ENCODE peak calls at places on chromosomes 16 and 17, in five cellular contexts. L, U, H, D and Y are unnamed samples. For H3K9me3 and H3K36me3, the result is how much of the 10 kb centered on the place peaks cover.

GRCh38 chr16:69132424-69133252 is at the start of the genes CHTF8 and UTP4:
- DNase-seq in U (peak), D (peak), H (peak), L (peak), Y (peak)

GRCh38 chr16:89918453-89919347 is at the start of gene MC1R:
- DNase-seq in D (no peak), L (no peak), H (no peak), U (peak), Y (peak)

GRCh38 chr16:22979038-22979437 is 165.1 kb downstream of the HS3ST2 start:
- DNase-seq in H (no peak), U (no peak), L (no peak), D (no peak), Y (no peak)

GRCh38 chr16:86852135-86852534 is 273.8 kb downstream of the FOXL1 start:
- DNase-seq in L (no peak), D (no peak), U (no peak), H (no peak), Y (no peak)

GRCh38 chr16:15592324-15592723 is 50.6 kb downstream of the MARF1 start:
- DNase-seq in U (no peak), D (no peak), L (peak), H (no peak), Y (no peak)

GRCh38 chr17:16417896-16418683 is 2.7 kb downstream of the TRPV2 start:
- DNase-seq in U (peak), L (no peak), D (no peak), H (peak), Y (peak)

GRCh38 chr17:8188408-8188839 is 1.6 kb downstream of the BORCS6 start:
- DNase-seq in H (no peak), L (no peak), D (peak), U (no peak), Y (no peak)

GRCh38 chr17:67280279-67280678 is 35.3 kb upstream of the HELZ start:
- DNase-seq in H (no peak), L (no peak), D (no peak), U (peak), Y (peak)

GRCh38 chr17:13222931-13223330 is 205.1 kb upstream of the ELAC2 start:
- DNase-seq in L (no peak), D (no peak), U (no peak), H (no peak), Y (no peak)

GRCh38 chr17:32659419-32659842 is 172.6 kb downstream of the CDK5R1 start:
- DNase-seq in D (peak), H (peak), L (peak), U (peak), Y (peak)

GRCh38 chr16:85162478-85163277 is 50.4 kb upstream of the CIBAR2 start:
- DNase-seq in H (no peak), L (no peak), D (peak), U (peak), Y (peak)

GRCh38 chr17:49809056-49809455 is 20.6 kb downstream of the KAT7 start:
- DNase-seq in L (no peak), H (no peak), D (no peak), U (no peak), Y (no peak)

GRCh38 chr17:61284174-61284573 is 115.5 kb upstream of the TBX2 start:
- DNase-seq in L (no peak), D (no peak), H (no peak), U (peak), Y (peak)

GRCh38 chr16:58126451-58126968 is 2.7 kb downstream of the CFAP20 start:
- DNase-seq in U (no peak), D (no peak), L (no peak), H (no peak), Y (no peak)

GRCh38 chr17:63984651-63985386 is 12.1 kb upstream of the SCN4A start:
- DNase-seq in H (peak), L (no peak), U (peak), D (peak), Y (peak)

GRCh38 chr17:11005940-11006339 is 168.1 kb upstream of the PIRT start:
- DNase-seq in D (no peak), L (no peak), H (no peak), U (no peak), Y (no peak)
- H3K9me3 ChIP-seq in D (under half), L (under half), H (under half), U (under half), Y (under half)

GRCh38 chr17:1039511-1040215 is 42.7 kb downstream of the TIMM22 start:
- DNase-seq in L (no peak), U (peak), H (no peak), D (peak), Y (no peak)
- H3K4me3 ChIP-seq in L (no peak), U (no peak), H (no peak), D (no peak), Y (no peak)

DNA sequence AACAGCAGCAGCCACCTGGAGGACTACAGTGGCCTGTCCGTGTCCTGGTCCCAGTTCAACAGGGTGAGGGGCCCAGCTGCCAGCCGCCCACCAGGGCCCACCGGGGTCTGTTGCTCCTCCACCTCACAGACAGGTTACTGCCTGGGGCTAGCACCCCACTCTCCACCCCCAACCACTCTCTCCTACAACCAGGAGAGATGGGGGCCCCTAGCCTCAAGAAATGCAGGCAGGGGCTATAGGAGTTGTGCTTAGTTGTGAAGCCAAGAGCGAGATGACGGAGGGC is 18.0 kb downstream of the STAT5A start:
- DNase-seq in L (no peak), D (no peak), U (no peak), H (no peak), Y (no peak)
- H3K36me3 ChIP-seq in L (half or more), D (under half), U (under half), H (under half), Y (under half)

DNA sequence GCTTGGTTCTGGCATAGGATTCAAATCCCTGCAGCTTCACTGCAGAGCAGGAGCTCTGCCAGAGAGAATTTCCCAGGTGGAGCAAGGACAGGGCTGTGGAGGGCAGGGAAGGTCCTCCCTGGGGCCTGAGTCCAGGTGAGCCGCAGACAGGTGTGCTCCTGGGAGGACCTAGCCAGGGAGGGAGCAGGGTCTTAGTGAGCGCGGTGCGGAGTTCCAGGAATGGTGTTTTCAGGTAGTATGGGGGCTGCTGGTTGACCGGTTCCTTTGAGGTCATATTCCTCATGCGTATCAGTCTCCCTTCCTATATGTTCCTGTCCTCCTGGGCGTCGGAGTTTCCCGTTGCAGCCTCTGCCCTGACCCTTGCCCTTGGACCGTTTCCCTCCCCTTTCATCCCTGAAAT is 813.3 kb downstream of the KCNJ18 start:
- DNase-seq in U (no peak), D (no peak), H (no peak), L (no peak), Y (no peak)
- H3K9me3 ChIP-seq in U (under half), D (under half), H (under half), L (under half), Y (under half)

GRCh38 chr17:69412336-69412735 is 2.2 kb upstream of the MAP2K6 start:
- DNase-seq in L (no peak), D (no peak), U (no peak), H (no peak), Y (no peak)

GRCh38 chr17:69418535-69418934 is 4.0 kb downstream of the MAP2K6 start:
- DNase-seq in U (no peak), D (no peak), L (no peak), H (no peak), Y (no peak)

GRCh38 chr17:69414408-69415274 is at the start of gene MAP2K6:
- DNase-seq in U (peak), H (peak), L (peak), D (peak), Y (peak)

GRCh38 chr17:69415431-69415830 is 934 bp downstream of the MAP2K6 start:
- DNase-seq in L (no peak), H (no peak), U (no peak), D (no peak), Y (no peak)

GRCh38 chr17:69417545-69418483 is 3.3 kb downstream of the MAP2K6 start:
- DNase-seq in L (no peak), U (no peak), H (no peak), D (no peak), Y (no peak)
- H3K4me3 ChIP-seq in L (no peak), U (peak), H (no peak), D (no peak), Y (no peak)